ENCODE peak calls at places on chromosomes 4 and X, in four cellular contexts. E, X, U and K are unnamed samples.
A peak's percentile ranks its signal among the peaks of the same experiment; 100 is the strongest.

GRCh38 chr4:115851918-115852766 is 738.7 kb upstream of the NDST4 start:
- DNase-seq in E (no peak), X (peak; percentile 90), U (peak; percentile 35), K (no peak)

GRCh38 chr4:186915816-186916215 is 192.2 kb upstream of the FAT1 start:
- DNase-seq in E (no peak), X (peak; percentile 16), U (no peak), K (no peak)

GRCh38 chrX:11504234-11504633 is 161.5 kb downstream of the ARHGAP6 start:
- DNase-seq in E (no peak), X (peak; percentile 8), U (no peak), K (no peak)

GRCh38 chr4:144451771-144452170 is 194.2 kb upstream of the HHIP start:
- DNase-seq in E (no peak), X (no peak), U (no peak), K (no peak)

GRCh38 chr4:163157157-163157556 is 9.5 kb downstream of the NAF1 start:
- DNase-seq in E (no peak), X (no peak), U (no peak), K (no peak)

GRCh38 chr4:16516796-16517413 is 290.6 kb upstream of the TAPT1 start:
- DNase-seq in E (peak; percentile 26), X (peak; percentile 51), U (no peak), K (no peak)

GRCh38 chr4:141130947-141131545 is 2.2 kb downstream of the RNF150 start:
- DNase-seq in E (no peak), X (peak; percentile 6), U (no peak), K (no peak)

GRCh38 chr4:81736324-81736723 is 264.6 kb upstream of the RASGEF1B start:
- DNase-seq in E (no peak), X (no peak), U (no peak), K (no peak)

GRCh38 chr4:109977854-109978501 is 65.3 kb downstream of the EGF start:
- DNase-seq in E (no peak), X (peak; percentile 64), U (no peak), K (no peak)

GRCh38 chrX:150238656-150239382 is 124.3 kb upstream of the MAMLD1 start:
- DNase-seq in E (no peak), X (peak; percentile 1), U (no peak), K (no peak)

GRCh38 chr4:177041356-177041755 is 248.6 kb upstream of the VEGFC start:
- DNase-seq in E (no peak), X (no peak), U (no peak), K (no peak)

GRCh38 chr4:148962539-148963290 is 520.5 kb upstream of the NR3C2 start:
- DNase-seq in E (no peak), X (no peak), U (no peak), K (no peak)

GRCh38 chrX:137565921-137566745 is at the start of gene ZIC3:
- DNase-seq in E (no peak), X (peak; percentile 80), U (peak; percentile 15), K (no peak)

GRCh38 chrX:116749943-116750342 is 287.2 kb upstream of the CT83 start:
- DNase-seq in E (no peak), X (no peak), U (no peak), K (no peak)

GRCh38 chrX:105315301-105315700 is 94.8 kb upstream of the TEX13A start:
- DNase-seq in E (no peak), X (no peak), U (no peak), K (no peak)

GRCh38 chrX:22974616-22975015 is 25.1 kb upstream of the DDX53 start:
- DNase-seq in E (no peak), X (no peak), U (no peak), K (no peak)

GRCh38 chr4:7432531-7433375 is 2.0 kb downstream of the PSAPL1 start:
- DNase-seq in E (no peak), X (no peak), U (no peak), K (no peak)
- TF ChIP-seq CTCF in E (no peak), X (no peak), U (no peak), K (no peak)

GRCh38 chr4:99594818-99595217 is 20.2 kb downstream of the MTTP start:
- DNase-seq in E (no peak), X (no peak), U (no peak), K (no peak)
- TF ChIP-seq CTCF in E (no peak), X (no peak), U (no peak), K (no peak)

GRCh38 chrX:153926863-153927685 is 1.0 kb upstream of the ARHGAP4 start:
- DNase-seq in E (no peak), X (no peak), U (peak; percentile 77), K (no peak)
- TF ChIP-seq CTCF in E (no peak), X (no peak), U (no peak), K (no peak)

DNA sequence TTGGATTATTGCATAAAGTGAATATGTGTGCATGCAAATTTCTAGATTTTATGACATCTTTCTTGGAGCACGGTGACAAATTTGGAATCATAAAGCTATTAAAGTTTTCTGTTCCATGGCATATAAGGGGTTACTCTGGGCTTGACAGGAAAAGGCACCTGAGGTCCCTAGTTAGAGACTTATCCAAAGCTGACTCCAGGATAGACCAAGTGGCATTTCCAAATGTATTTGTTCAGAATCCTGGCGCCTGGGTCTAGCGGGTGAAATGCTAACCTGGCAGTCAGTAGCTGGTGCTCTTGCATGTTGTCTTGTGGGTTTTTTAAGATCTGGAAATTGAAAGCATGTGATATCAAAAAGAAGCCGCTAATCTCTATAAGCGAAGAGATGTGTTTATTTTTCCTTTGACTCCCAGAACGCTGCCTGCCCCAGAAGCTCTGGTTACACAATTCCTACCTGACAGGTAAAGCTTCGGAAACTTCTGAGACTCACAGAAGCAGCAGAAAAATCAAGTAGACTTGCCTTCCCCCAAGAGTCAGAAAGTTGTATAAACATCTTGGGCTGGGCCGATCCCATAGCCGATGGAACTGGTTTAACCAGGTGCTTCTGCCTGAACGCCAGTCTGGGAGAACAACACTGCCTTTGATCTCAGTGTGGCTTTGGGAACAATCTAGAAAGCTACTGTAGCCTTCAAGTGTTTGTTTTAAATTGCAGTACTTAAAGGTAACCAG is 12.9 kb upstream of the ZCCHC4 start:
- DNase-seq in E (no peak), X (peak; percentile 60), U (peak; percentile 51), K (no peak)
- TF ChIP-seq CTCF in E (no peak), X (no peak), U (no peak), K (no peak)

DNA sequence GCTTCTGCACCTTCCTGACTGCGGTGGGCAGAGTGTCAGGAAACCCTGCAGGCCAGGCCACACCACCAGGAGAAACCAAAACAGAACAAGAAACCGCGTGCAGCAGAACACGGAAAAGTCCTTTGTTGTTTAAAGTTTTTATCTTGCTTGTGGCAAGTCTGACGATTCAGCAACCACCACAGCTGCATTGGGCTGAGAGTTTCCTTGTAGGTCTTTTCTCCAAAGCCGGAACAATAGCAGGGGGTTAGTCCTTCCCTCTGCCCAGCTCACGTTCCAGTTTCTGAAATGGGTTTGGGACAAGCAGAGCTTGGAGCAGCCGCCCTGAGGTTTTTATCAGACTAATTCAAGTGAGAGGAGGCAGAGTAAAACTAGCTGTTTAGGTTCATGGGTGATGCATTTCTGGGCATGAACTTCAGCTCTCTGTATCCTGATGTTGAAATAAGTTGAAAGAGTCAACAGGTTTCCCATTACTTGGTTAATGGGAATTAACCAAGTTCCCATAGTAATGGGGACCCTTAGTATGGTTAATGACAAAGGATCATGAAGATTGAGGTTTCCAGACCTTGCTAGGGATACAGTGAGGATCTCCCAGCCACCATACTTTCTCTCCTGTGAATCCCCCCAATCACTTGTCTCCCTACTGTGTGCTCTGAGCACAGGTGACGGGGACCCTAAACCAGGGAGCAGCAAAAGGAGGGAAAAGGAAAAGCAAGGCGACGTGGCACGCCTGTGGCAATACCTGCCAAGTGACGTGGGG is 217.0 kb downstream of the PTTG2 start:
- DNase-seq in E (no peak), X (no peak), U (peak; percentile 46), K (no peak)
- TF ChIP-seq CTCF in E (no peak), X (no peak), U (no peak), K (no peak)

GRCh38 chrX:65871671-65872311 is 168.1 kb downstream of the VSIG4 start:
- DNase-seq in E (no peak), X (peak; percentile 61), U (peak; percentile 64), K (no peak)
- TF ChIP-seq CTCF in E (no peak), X (peak; percentile 59), U (peak; percentile 34), K (no peak)

DNA sequence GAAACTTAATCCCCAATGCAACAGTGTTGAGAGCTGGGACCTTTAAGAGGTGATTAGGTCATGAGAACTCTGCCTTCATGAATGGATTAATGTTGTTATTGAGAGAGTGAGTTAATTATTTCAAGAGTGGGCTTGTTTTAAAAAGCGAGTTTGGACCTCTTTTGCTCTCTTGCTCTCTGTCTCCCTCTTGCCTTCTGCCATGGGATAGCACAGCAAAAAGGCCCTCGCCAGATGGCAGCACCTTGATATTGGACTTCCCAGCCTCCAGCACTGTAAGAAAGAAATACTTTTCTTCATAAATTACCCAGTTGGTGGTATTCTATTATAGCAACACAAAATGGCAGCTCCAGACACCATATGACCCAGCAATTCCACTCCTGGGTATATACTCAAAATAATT is 7.0 kb upstream of the ATP6AP2 start:
- DNase-seq in E (no peak), X (peak; percentile 39), U (no peak), K (no peak)
- TF ChIP-seq CTCF in E (no peak), X (peak; percentile 69), U (no peak), K (peak; percentile 55)

GRCh38 chrX:81957318-81957717 is 755.4 kb downstream of the SH3BGRL start:
- DNase-seq in E (no peak), X (no peak), U (no peak), K (no peak)

GRCh38 chrX:81957900-81958545 is 756.1 kb downstream of the SH3BGRL start:
- DNase-seq in E (no peak), X (peak; percentile 11), U (no peak), K (no peak)
- TF ChIP-seq CTCF in E (no peak), X (peak; percentile 25), U (no peak), K (peak; percentile 30)

GRCh38 chrX:118976599-118977340 is 2.4 kb downstream of the LONRF3 start:
- DNase-seq in E (no peak), X (no peak), U (peak; percentile 82), K (no peak)
- TF ChIP-seq CTCF in E (no peak), X (no peak), U (no peak), K (no peak)

GRCh38 chrX:39507034-39507433 is 590.7 kb downstream of the BCOR start:
- DNase-seq in E (no peak), X (no peak), U (no peak), K (no peak)
- TF ChIP-seq CTCF in E (no peak), X (no peak), U (no peak), K (no peak)